ENCODE peak calls at places on chromosome 11, in seven cellular contexts. X is GM10248, H is foreskin fibroblast, T is choroid plexus epithelial cell, Y is coronary artery, S is keratinocyte, O is progenitor cell of endocrine pancreas. L is an unnamed sample.

GRCh38 chr11:35897019-35897418 is 46.8 kb upstream of the LDLRAD3 start:
- DNase-seq in X (no peak), H (no peak), T (no peak), Y (no peak), S (no peak), O (no peak), L (no peak)

GRCh38 chr11:66335531-66336233 is 552 bp downstream of the RIN1 start:
- DNase-seq in X (no peak), H (peak; percentile 63), T (peak; percentile 84), Y (peak; percentile 79), S (no peak), O (no peak), L (peak; percentile 88)

GRCh38 chr11:114274637-114275036 is 21.6 kb upstream of the NNMT start:
- DNase-seq in X (no peak), H (no peak), T (no peak), Y (peak; percentile 17), S (no peak), O (no peak), L (peak; percentile 40)

GRCh38 chr11:117199061-117199915 is at the start of gene TAGLN:
- DNase-seq in X (no peak), H (peak; percentile 76), T (peak; percentile 95), Y (peak; percentile 99), S (no peak), O (no peak), L (peak; percentile 94)

GRCh38 chr11:26228778-26229177 is 103.2 kb upstream of the ANO3 start:
- DNase-seq in X (no peak), H (peak; percentile 40), T (peak; percentile 51), Y (no peak), S (no peak), O (no peak), L (no peak)

GRCh38 chr11:120344302-120345004 is 8.2 kb downstream of the ARHGEF12 start:
- DNase-seq in X (peak; percentile 63), H (no peak), T (peak; percentile 62), Y (no peak), S (no peak), O (no peak), L (no peak)

GRCh38 chr11:78853521-78853920 is 278.9 kb upstream of the NARS2 start:
- DNase-seq in X (no peak), H (no peak), T (no peak), Y (no peak), S (no peak), O (no peak), L (no peak)

GRCh38 chr11:118581057-118581456 is 8.8 kb downstream of the ARCN1 start:
- DNase-seq in X (no peak), H (no peak), T (no peak), Y (no peak), S (no peak), O (no peak), L (no peak)

GRCh38 chr11:70210051-70210501 is 7.0 kb downstream of the FADD start:
- DNase-seq in X (no peak), H (peak; percentile 24), T (peak; percentile 89), Y (no peak), S (no peak), O (no peak), L (no peak)

GRCh38 chr11:79258606-79259005 is 182.2 kb downstream of the TENM4 start:
- DNase-seq in X (no peak), H (no peak), T (no peak), Y (no peak), S (no peak), O (no peak), L (no peak)

GRCh38 chr11:105401269-105401809 is 208.5 kb upstream of the GRIA4 start:
- DNase-seq in X (no peak), H (no peak), T (no peak), Y (no peak), S (no peak), O (no peak), L (no peak)

GRCh38 chr11:132803436-132803835 is 728.9 kb downstream of the OPCML start:
- DNase-seq in X (no peak), H (no peak), T (no peak), Y (no peak), S (no peak), O (no peak), L (no peak)

GRCh38 chr11:72975778-72976520 is 161.7 kb downstream of the ATG16L2 start:
- DNase-seq in X (no peak), H (peak; percentile 67), T (peak; percentile 96), Y (no peak), S (no peak), O (no peak), L (no peak)

GRCh38 chr11:117860139-117860538 is 16.3 kb downstream of the FXYD6 start:
- DNase-seq in X (no peak), H (no peak), T (no peak), Y (peak; percentile 22), S (no peak), O (no peak), L (peak; percentile 57)

GRCh38 chr11:83691387-83692088 is 405.4 kb upstream of the CCDC90B start:
- DNase-seq in X (no peak), H (no peak), T (peak; percentile 76), Y (no peak), S (no peak), O (no peak), L (no peak)

GRCh38 chr11:39236916-39237315 is 2222.5 kb downstream of the LRRC4C start:
- DNase-seq in X (no peak), H (no peak), T (no peak), Y (no peak), S (no peak), O (no peak), L (no peak)

GRCh38 chr11:19953909-19954308 is 206.4 kb downstream of the DBX1 start:
- DNase-seq in X (no peak), H (peak; percentile 70), T (peak; percentile 94), Y (no peak), S (no peak), O (no peak), L (no peak)
- TF ChIP-seq CTCF in X (no peak), H (peak; percentile 62), T (peak; percentile 85), Y (peak; percentile 20), S (peak; percentile 69), O (peak; percentile 58), L (peak; percentile 66)

GRCh38 chr11:1053121-1053901 is 16.8 kb upstream of the MUC6 start:
- DNase-seq in X (no peak), H (no peak), T (peak; percentile 35), Y (no peak), S (no peak), O (no peak), L (no peak)
- TF ChIP-seq CTCF in X (no peak), H (no peak), T (peak; percentile 18), Y (no peak), S (no peak), O (no peak), L (no peak)

DNA sequence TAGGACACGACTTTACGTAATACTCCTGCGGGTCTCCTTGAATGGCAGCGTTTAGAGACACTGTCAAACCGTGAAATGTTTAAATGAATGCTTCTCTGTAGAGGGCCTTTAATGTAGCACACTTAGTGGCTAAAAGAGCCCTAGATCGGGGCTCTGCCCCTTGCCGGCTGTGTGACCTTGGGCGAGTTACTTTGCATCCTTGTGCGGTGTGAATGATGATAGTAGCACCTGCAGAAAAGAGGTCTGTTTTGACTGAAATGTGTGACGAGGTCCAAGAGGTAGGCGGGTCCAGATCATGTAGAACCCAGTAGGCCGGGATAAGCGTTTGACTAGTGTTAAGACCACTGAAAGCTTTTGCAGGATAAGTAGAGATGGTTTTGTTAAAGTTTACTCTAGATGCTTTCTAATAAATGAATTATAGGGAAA is 866 bp downstream of the MED17 start:
- DNase-seq in X (peak; percentile 24), H (no peak), T (peak; percentile 17), Y (no peak), S (no peak), O (no peak), L (no peak)
- TF ChIP-seq CTCF in X (no peak), H (no peak), T (no peak), Y (no peak), S (no peak), O (no peak), L (no peak)

GRCh38 chr11:2393111-2393868 is 7.3 kb upstream of the TSSC4 start:
- DNase-seq in X (no peak), H (no peak), T (no peak), Y (no peak), S (no peak), O (no peak), L (no peak)

GRCh38 chr11:2395211-2395730 is 5.3 kb upstream of the TSSC4 start:
- DNase-seq in X (no peak), H (no peak), T (no peak), Y (no peak), S (no peak), O (no peak), L (no peak)

GRCh38 chr11:2395856-2396255 is 4.7 kb upstream of the TSSC4 start:
- DNase-seq in X (no peak), H (no peak), T (no peak), Y (no peak), S (no peak), O (no peak), L (no peak)

GRCh38 chr11:2394818-2395105 is 5.8 kb upstream of the TSSC4 start:
- DNase-seq in X (no peak), H (no peak), T (no peak), Y (no peak), S (no peak), O (no peak), L (no peak)

DNA sequence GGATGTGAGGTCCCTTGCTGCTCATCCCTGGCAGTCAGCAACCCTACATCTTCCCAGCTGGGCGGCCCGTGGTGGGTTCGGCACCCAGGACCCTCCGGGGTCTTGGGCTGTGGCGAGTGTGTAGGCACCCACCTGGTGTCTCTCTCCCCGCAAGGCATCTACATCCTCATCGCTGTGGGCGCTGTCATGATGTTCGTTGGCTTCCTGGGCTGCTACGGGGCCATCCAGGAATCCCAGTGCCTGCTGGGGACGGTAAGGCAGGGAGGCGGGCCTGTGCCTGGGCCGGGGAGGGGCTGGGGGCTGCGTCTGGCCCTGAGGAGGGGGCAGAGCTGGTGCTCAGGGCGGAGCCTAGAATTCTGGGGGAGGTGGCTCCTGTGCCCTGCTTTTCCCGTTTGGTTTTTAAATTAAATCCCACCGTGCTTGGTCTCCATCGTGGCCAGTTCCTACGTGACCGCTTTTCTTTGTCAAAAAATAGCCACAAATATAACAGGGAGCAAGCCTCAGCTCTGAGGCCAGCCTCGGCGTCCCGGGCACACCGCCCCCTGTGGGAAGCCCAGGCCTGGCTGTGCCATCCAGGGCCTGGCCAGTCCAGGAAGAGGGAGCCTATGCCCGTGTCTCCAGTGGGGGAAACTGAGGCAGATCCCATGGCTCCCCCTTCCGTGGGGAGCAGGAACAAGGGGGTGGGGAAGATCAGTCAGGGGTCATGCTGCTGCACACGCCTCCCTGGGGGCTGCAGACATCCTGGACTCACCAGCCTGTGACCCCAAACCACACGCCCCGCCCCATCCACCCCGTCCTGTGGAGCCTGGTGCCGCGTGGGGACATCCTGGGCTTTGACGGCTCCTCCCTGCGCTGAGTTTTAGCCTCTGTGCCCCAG is 6.4 kb upstream of the TSSC4 start:
- DNase-seq in X (no peak), H (no peak), T (no peak), Y (no peak), S (no peak), O (no peak), L (no peak)
- TF ChIP-seq CTCF in X (no peak), H (no peak), T (peak; percentile 18), Y (no peak), S (no peak), O (no peak), L (no peak)

L was measured in osteocyte.